ENCODE peak calls at places on chromosomes 3 and 15, in eight cellular contexts. K, H, T, A, S, G, E and U are unnamed samples.

GRCh38 chr15:97686324-97686723 is 274.2 kb upstream of the ARRDC4 start:
- DNase-seq in K (no peak), H (no peak), T (no peak), A (no peak), S (no peak), G (no peak), E (no peak), U (no peak)

GRCh38 chr3:113947372-113948014 is at the start of gene ZDHHC23:
- DNase-seq in K (peak; percentile 40), H (peak; percentile 43), T (peak; percentile 54), A (peak; percentile 68), S (peak; percentile 36), G (no peak), E (no peak), U (peak; percentile 51)

GRCh38 chr15:79136434-79137046 is 46.0 kb upstream of the RASGRF1 start:
- DNase-seq in K (no peak), H (no peak), T (no peak), A (peak; percentile 32), S (no peak), G (no peak), E (no peak), U (no peak)

GRCh38 chr15:91694131-91694828 is 159.2 kb upstream of the SLCO3A1 start:
- DNase-seq in K (no peak), H (no peak), T (no peak), A (no peak), S (no peak), G (no peak), E (no peak), U (no peak)

GRCh38 chr3:143634991-143635390 is 213.3 kb downstream of the SLC9A9 start:
- DNase-seq in K (no peak), H (no peak), T (no peak), A (no peak), S (no peak), G (no peak), E (no peak), U (no peak)

GRCh38 chr3:57227930-57228733 is 603 bp downstream of the APPL1 start:
- DNase-seq in K (no peak), H (no peak), T (peak; percentile 14), A (peak; percentile 33), S (peak; percentile 66), G (no peak), E (no peak), U (peak; percentile 66)

GRCh38 chr3:107523361-107524213 is 825 bp downstream of the BBX start:
- DNase-seq in K (peak; percentile 5), H (no peak), T (no peak), A (peak; percentile 44), S (peak; percentile 69), G (no peak), E (no peak), U (peak; percentile 72)

GRCh38 chr3:156751461-156752025 is 74.6 kb upstream of the LEKR1 start:
- DNase-seq in K (no peak), H (no peak), T (no peak), A (peak; percentile 78), S (peak; percentile 18), G (no peak), E (peak; percentile 66), U (peak; percentile 60)

GRCh38 chr3:61579685-61580084 is 18.3 kb downstream of the PTPRG start:
- DNase-seq in K (no peak), H (no peak), T (no peak), A (no peak), S (no peak), G (no peak), E (no peak), U (no peak)

GRCh38 chr15:48672206-48672605 is 26.7 kb upstream of the FBN1 start:
- DNase-seq in K (no peak), H (no peak), T (no peak), A (no peak), S (peak; percentile 17), G (no peak), E (no peak), U (no peak)

GRCh38 chr3:165640970-165641369 is 196.3 kb downstream of the BCHE start:
- DNase-seq in K (no peak), H (no peak), T (no peak), A (no peak), S (no peak), G (no peak), E (no peak), U (no peak)

GRCh38 chr15:68791431-68792283 is 29.0 kb downstream of the ANP32A start:
- DNase-seq in K (no peak), H (no peak), T (no peak), A (no peak), S (no peak), G (peak; percentile 87), E (no peak), U (no peak)

GRCh38 chr3:190319660-190320059 is 2.6 kb downstream of the CLDN1 start:
- DNase-seq in K (no peak), H (no peak), T (no peak), A (no peak), S (no peak), G (no peak), E (no peak), U (no peak)

GRCh38 chr15:45331977-45332376 is 46.4 kb downstream of the GATM start:
- DNase-seq in K (no peak), H (no peak), T (no peak), A (no peak), S (no peak), G (no peak), E (no peak), U (no peak)

GRCh38 chr15:45337224-45337623 is 41.1 kb downstream of the GATM start:
- DNase-seq in K (no peak), H (no peak), T (no peak), A (no peak), S (no peak), G (no peak), E (no peak), U (no peak)

GRCh38 chr15:45332694-45333093 is 45.6 kb downstream of the GATM start:
- DNase-seq in K (no peak), H (no peak), T (no peak), A (no peak), S (no peak), G (no peak), E (no peak), U (no peak)

GRCh38 chr15:45338417-45338816 is 39.9 kb downstream of the GATM start:
- DNase-seq in K (peak; percentile 80), H (no peak), T (no peak), A (no peak), S (no peak), G (no peak), E (no peak), U (peak; percentile 11)

GRCh38 chr15:45333550-45333949 is 44.8 kb downstream of the GATM start:
- DNase-seq in K (peak; percentile 53), H (no peak), T (no peak), A (no peak), S (no peak), G (no peak), E (no peak), U (no peak)
- TF ChIP-seq MAX in K (no peak), H (no peak), T (no peak), A (no peak), S (no peak), G (no peak), E (no peak), U (no peak)

GRCh38 chr15:22927761-22928160 is 52.4 kb downstream of the CYFIP1 start:
- DNase-seq in K (no peak), H (no peak), T (no peak), A (no peak), S (no peak), G (no peak), E (no peak), U (no peak)
- TF ChIP-seq MAX in K (no peak), H (no peak), T (no peak), A (no peak), S (no peak), G (no peak), E (no peak), U (no peak)

DNA sequence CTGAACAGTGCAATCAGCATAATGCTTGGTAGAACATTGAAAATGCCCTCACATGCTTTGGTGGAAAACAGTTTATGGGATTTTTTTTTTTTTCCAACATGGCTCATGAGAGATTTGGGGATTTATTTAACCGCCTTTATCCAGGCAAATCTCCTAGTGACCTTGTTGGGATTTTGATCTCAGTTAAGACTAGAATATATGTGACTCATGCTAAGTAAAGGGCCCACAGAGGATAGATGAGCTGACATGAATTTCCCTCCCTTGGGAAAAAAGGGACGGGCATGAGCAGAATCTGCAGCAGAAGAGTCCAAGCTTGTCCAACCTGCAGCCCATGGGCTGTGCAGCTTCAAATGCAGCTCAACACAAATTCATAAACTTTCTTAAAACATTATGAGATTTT is 18.6 kb downstream of the LRTM1 start:
- DNase-seq in K (no peak), H (no peak), T (no peak), A (no peak), S (no peak), G (no peak), E (no peak), U (no peak)
- TF ChIP-seq MAX in K (no peak), H (no peak), T (no peak), A (no peak), S (no peak), G (no peak), E (no peak), U (no peak)

GRCh38 chr15:62879770-62880169 is 162.8 kb upstream of the TPM1 start:
- DNase-seq in K (no peak), H (no peak), T (no peak), A (no peak), S (peak; percentile 80), G (no peak), E (no peak), U (no peak)

GRCh38 chr15:62880278-62880677 is 162.3 kb upstream of the TPM1 start:
- DNase-seq in K (no peak), H (no peak), T (no peak), A (no peak), S (no peak), G (no peak), E (no peak), U (no peak)

GRCh38 chr15:62877276-62877857 is 165.2 kb upstream of the TPM1 start:
- DNase-seq in K (no peak), H (no peak), T (no peak), A (no peak), S (no peak), G (no peak), E (no peak), U (no peak)

GRCh38 chr15:62875626-62876021 is 166.9 kb upstream of the TPM1 start:
- DNase-seq in K (no peak), H (no peak), T (no peak), A (no peak), S (no peak), G (no peak), E (no peak), U (no peak)

DNA sequence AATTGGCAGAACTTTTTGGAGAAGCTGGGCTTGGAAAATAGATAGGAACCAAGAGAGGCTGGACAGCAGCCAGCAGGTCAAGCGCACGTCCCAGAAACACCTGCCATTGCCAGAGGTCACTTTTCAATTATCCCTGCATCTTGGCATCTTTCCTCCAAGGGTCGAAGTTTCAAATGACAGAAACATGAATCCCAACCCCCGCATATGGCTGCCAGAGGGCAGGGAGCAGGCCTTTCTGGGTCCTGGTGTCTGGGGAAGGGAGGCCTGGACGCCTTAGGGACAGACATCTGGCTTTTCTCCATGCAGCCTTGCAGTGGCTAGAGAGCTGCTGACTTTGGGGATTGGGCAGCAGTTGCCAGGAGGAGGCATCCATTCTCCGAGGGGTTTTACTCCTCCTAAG is 164.5 kb upstream of the TPM1 start:
- DNase-seq in K (no peak), H (no peak), T (no peak), A (no peak), S (no peak), G (no peak), E (no peak), U (no peak)
- TF ChIP-seq MAX in K (no peak), H (no peak), T (no peak), A (no peak), S (no peak), G (no peak), E (no peak), U (no peak)